ENCODE peak calls at places on chromosome 6, in four cellular contexts. J is breast epithelium; C is pulmonary artery endothelial cell; B is stimulated activated CD8-positive, alpha-beta memory T cell treated with anti-CD3 and anti-CD28 coated beads, Interleukin-12 subunit alpha, Interleukin-12 subunit beta, amount 100 ng/mL, for 4 hours. L is an unnamed sample.

GRCh38 chr6:16409531-16410441 is 171.4 kb downstream of the GMPR start:
- DNase-seq in J (peak), B (peak), C (peak), L (peak)

GRCh38 chr6:44016131-44016870 is 111.0 kb downstream of the MRPL14 start:
- DNase-seq in C (no peak), B (no peak), J (no peak), L (no peak)

GRCh38 chr6:125738276-125738675 is 11.2 kb upstream of the HEY2 start:
- DNase-seq in C (no peak), J (no peak), B (no peak), L (no peak)

GRCh38 chr6:14622135-14622534 is 504.6 kb downstream of the CD83 start:
- DNase-seq in B (no peak), C (no peak), J (no peak), L (peak)

GRCh38 chr6:43766964-43767461 is 3.0 kb upstream of the VEGFA start:
- DNase-seq in B (no peak), C (no peak), J (no peak), L (no peak)

GRCh38 chr6:13687917-13688351 is 23.7 kb downstream of the RANBP9 start:
- DNase-seq in B (no peak), J (no peak), C (no peak), L (peak)

GRCh38 chr6:106825156-106825555 is 149.4 kb downstream of the CD24 start:
- DNase-seq in C (no peak), B (no peak), J (no peak), L (no peak)

GRCh38 chr6:41371992-41372525 is 36.7 kb downstream of the NCR2 start:
- DNase-seq in C (no peak), B (no peak), J (no peak), L (no peak)

GRCh38 chr6:149863846-149864577 is at the start of gene LRP11:
- DNase-seq in J (peak), C (no peak), B (peak), L (peak)

GRCh38 chr6:36659271-36659670 is 19.2 kb upstream of the CDKN1A start:
- DNase-seq in B (no peak), C (no peak), J (no peak), L (no peak)

GRCh38 chr6:82205793-82206425 is 41.6 kb downstream of the IBTK start:
- DNase-seq in J (no peak), B (no peak), C (peak), L (no peak)

GRCh38 chr6:157946865-157947532 is 34.7 kb upstream of the SYNJ2 start:
- DNase-seq in C (no peak), B (no peak), J (no peak), L (peak)

GRCh38 chr6:113858067-113858604 is 991 bp downstream of the MARCKS start:
- DNase-seq in C (no peak), J (peak), B (no peak), L (no peak)

GRCh38 chr6:142301421-142302391 is at the start of gene ADGRG6:
- DNase-seq in B (peak), C (no peak), J (no peak), L (no peak)

GRCh38 chr6:13715444-13715883 is 3.8 kb upstream of the RANBP9 start:
- DNase-seq in J (no peak), C (no peak), B (no peak), L (no peak)

GRCh38 chr6:659179-659578 is 2.3 kb upstream of the HUS1B start:
- DNase-seq in C (no peak), J (no peak), B (no peak), L (no peak)

GRCh38 chr6:144013486-144013909 is 5.4 kb upstream of the PLAGL1 start:
- DNase-seq in B (no peak), C (peak), J (peak), L (peak)

GRCh38 chr6:24494726-24495515 is at the start of gene ALDH5A1:
- DNase-seq in J (peak), B (peak), C (peak), L (peak)

GRCh38 chr6:2116496-2116895 is 128.9 kb downstream of the GMDS start:
- DNase-seq in J (no peak), C (no peak), B (no peak), L (no peak)

L was measured in Jurkat, Clone E6-1.